ENCODE peak calls at places on chromosomes 7 and 10, in five cellular contexts. L is cardiac muscle cell, D is thoracic aorta, M is GM23248, W is PC-9. B is an unnamed sample. For H3K9me3, the result is how much of the 10 kb centered on the place peaks cover.

GRCh38 chr7:845091-845490 is 12.8 kb downstream of the SUN1 start:
- DNase-seq in L (no peak), D (no peak), M (no peak), W (no peak), B (no peak)

GRCh38 chr7:33091641-33092191 is 17.5 kb downstream of the RP9 start:
- DNase-seq in L (no peak), D (no peak), M (no peak), W (no peak), B (no peak)

GRCh38 chr7:115229401-115230083 is 307.6 kb downstream of the MDFIC start:
- DNase-seq in L (no peak), D (no peak), M (no peak), W (no peak), B (no peak)

GRCh38 chr10:83930-84530 is 34.9 kb upstream of the TUBB8 start:
- DNase-seq in L (no peak), D (no peak), M (no peak), W (no peak), B (no peak)

GRCh38 chr10:1597370-1598146 is 139.8 kb downstream of the ADARB2 start:
- DNase-seq in L (no peak), D (no peak), M (no peak), W (no peak), B (no peak)

GRCh38 chr7:27689045-27689877 is 26.6 kb upstream of the HIBADH start:
- DNase-seq in L (peak), D (no peak), M (peak), W (peak), B (no peak)

GRCh38 chr7:157909370-157909769 is 572.6 kb downstream of the DNAJB6 start:
- DNase-seq in L (no peak), D (no peak), M (no peak), W (no peak), B (no peak)

GRCh38 chr10:75407296-75407715 is 5.7 kb upstream of the ZNF503 start:
- DNase-seq in L (peak), D (no peak), M (no peak), W (no peak), B (peak)

DNA sequence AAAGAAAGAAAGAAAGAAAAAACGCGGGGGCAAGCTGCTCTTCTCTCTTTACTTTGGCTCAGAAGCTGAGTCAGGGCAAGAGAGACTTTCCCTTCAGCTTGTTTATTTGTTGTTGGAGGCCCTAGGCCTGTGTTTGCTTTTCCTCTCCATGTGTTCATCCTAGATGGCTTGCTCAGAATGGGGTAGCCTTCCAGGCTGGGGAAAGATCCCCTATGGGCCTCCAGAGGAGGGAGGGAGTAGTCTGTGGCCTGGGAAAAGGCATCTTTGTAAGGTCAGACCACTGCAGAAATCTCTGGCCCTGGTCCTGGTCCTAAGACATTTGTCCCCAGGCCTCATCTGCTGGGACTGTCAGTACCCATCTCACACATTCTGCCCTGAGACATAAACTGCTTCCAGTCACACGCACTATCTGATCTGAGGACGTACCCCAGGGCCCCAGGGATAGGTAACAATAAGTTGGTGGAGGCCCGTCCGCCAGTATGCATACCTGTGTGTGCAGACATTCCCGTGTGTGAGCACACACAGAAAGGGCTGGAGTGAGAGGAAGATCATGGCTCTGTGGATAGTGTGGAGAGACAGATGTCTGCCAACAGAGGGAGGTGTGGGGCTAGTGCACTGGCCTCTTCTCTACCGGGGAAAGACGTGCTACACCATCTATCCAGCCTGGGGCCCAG is 4.9 kb upstream of the SCD start:
- DNase-seq in L (peak), D (no peak), M (peak), W (peak), B (peak)
- H3K4me3 ChIP-seq in L (no peak), D (no peak), M (no peak), W (no peak), B (no peak)

GRCh38 chr7:129208667-129209066 is 16.2 kb upstream of the AHCYL2 start:
- DNase-seq in L (no peak), D (no peak), M (no peak), W (no peak), B (no peak)

GRCh38 chr7:129209067-129209926 is 15.5 kb upstream of the AHCYL2 start:
- DNase-seq in L (no peak), D (no peak), M (no peak), W (no peak), B (no peak)

GRCh38 chr7:129203050-129203741 is 14.8 kb downstream of the SMO start:
- DNase-seq in L (no peak), D (no peak), M (no peak), W (no peak), B (no peak)

GRCh38 chr7:129205126-129205818 is 16.8 kb downstream of the SMO start:
- DNase-seq in L (no peak), D (no peak), M (no peak), W (no peak), B (no peak)

DNA sequence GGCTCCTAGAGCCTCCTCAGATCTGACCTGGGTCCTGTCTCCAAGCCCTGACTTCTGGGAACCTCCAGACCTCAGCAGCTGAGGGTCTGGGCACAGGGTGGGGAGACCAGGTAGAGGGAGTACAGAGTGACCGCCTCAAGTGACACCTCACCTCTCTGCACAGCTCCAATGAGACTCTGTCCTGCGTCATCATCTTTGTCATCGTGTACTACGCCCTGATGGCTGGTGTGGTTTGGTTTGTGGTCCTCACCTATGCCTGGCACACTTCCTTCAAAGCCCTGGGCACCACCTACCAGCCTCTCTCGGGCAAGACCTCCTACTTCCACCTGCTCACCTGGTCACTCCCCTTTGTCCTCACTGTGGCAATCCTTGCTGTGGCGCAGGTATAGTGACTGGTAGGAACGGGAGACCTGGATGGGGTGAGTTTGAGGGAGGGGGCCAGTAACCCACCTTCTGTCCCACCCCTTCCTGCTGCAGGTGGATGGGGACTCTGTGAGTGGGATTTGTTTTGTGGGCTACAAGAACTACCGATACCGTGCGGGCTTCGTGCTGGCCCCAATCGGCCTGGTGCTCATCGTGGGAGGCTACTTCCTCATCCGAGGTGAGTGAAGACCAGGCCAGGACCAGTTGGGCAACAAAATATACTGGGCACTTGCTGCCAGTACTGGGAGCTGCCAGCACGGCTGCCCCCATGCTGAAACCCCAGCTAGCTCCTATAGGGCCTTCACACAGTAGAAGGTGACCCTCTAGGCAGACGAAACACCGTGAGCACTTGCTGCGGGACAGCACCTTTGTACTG is 17.8 kb downstream of the SMO start:
- DNase-seq in L (no peak), D (no peak), M (no peak), W (no peak), B (no peak)
- H3K9me3 ChIP-seq in L (under half), D (under half), M (under half), W (under half), B (under half)

DNA sequence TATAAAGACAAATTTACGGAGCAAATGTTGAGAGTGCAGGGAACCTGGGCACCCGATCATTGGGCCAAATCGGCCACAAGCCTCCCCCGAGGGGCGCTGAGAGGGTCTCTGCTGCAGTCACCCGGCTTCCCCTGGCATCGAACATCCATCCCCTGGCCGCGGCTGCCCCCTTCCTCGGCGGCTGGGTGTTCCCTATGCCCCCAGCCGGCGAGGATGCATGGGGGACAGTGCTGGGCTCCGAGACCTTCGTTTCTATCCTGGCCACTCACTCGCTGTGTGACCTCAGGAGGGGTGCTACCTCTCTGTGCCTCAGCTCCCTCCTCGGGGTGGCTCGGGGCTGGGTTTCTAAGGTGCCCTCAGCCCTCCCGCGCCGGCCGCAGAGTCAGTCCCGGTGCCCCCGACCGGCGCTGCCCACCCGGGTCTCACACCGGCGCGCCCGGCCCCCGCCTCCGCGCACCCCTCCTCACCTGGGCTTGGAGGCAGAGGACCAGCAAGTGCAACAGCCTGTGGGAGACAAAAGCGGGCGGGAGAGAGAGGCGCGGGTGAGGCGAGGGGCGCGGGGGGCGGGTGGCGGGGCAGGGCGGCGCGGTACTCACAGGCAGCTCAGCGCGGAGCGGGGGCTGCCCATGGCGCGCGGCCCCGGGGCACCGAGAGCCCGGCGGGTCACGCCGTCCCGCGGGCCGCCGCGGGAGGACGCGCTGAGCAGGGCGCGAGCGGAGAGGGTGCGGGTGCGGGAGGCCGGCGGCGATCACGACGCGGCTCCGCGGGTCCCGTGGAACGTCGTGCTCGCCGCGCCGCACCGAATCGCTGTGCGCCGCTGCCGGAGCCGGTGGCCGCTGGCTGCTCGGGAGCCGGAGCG is at the start of gene FGF8:
- DNase-seq in L (peak), D (no peak), M (peak), W (no peak), B (no peak)
- H3K4me3 ChIP-seq in L (peak), D (peak), M (no peak), W (no peak), B (peak)

GRCh38 chr7:145902123-145902522 is 214.5 kb upstream of the CNTNAP2 start:
- DNase-seq in L (no peak), D (no peak), M (no peak), W (no peak), B (no peak)
- H3K9me3 ChIP-seq in L (under half), D (under half), M (under half), W (under half), B (under half)

GRCh38 chr7:48667434-48667833 is 256.9 kb upstream of the CDC14C start:
- DNase-seq in L (no peak), D (no peak), M (no peak), W (no peak), B (no peak)

GRCh38 chr7:48671656-48672055 is 252.7 kb upstream of the CDC14C start:
- DNase-seq in L (no peak), D (no peak), M (no peak), W (no peak), B (no peak)
- H3K4me3 ChIP-seq in L (no peak), D (no peak), M (no peak), W (no peak), B (no peak)

DNA sequence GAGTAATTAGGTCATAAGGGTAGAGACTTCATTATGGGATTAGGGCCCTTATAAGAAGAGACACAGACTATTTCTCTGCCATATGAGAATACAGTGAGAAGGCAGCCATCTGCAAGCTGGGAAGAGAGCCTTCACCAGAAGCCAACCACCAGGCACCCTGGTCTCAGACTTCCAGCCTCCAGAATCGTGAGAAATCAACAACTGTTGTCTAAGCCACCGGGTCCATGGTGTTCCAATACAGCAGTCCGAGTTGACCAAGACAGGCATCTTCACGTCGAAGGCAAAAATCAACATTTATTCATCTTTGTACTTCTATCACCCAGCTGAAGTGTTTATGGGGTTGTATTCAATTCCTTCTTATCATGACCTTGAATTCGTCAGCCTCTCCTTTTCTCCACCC is 5.3 kb downstream of the TUBAL3 start:
- DNase-seq in L (no peak), D (no peak), M (no peak), W (no peak), B (no peak)
- H3K9me3 ChIP-seq in L (under half), D (under half), M (under half), W (under half), B (under half)

DNA sequence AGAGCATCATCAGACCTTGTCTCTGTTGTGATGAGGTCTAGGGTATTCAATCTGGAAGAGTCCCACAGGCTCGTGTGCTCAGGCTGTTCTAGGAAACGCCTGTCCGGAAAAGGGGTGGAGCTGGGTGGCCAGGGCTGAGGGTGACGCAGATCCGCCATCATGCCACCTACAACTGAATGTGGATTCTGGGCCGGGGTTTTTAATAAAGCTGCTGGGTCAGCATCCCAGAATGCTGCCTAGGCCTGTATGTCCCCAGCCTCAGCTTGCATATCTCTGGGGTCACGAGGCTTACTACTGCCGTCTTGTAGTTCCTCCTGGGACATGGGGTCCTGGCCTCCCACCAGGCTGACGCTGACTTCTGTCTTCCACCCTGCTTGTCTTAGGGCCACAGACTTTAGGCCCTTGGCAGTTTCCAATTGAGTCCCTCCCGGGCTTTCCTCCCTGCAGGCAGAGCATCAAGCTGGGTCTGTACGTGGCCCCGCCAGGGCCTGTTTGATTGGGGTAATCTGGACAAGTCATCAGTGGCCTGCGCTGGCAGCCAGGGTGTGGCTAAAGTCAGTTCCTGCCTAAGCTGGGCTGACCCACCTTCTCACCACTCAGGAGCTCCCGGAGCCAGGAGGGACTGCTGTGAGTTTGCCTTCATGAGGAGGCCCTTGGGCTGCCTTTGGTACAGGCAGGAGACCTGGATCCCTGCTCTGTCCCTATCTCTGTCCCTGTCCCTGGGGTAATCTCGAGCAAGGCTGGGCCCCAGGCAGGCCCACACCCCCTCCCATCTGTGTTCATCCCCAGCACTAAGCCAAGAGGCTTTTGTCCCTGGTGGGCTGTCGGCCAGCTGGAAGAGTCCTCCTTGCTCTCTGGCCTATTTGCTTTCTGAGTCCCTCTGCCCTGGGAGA is 79.9 kb downstream of the ZMIZ1 start:
- DNase-seq in L (no peak), D (no peak), M (peak), W (peak), B (peak)
- H3K4me3 ChIP-seq in L (no peak), D (no peak), M (peak), W (peak), B (no peak)

GRCh38 chr7:159192761-159193453 is 48.2 kb upstream of the VIPR2 start:
- DNase-seq in L (no peak), D (no peak), M (no peak), W (no peak), B (no peak)
- H3K9me3 ChIP-seq in L (under half), D (under half), M (under half), W (under half), B (under half)

GRCh38 chr10:43774234-43774769 is 125.6 kb upstream of the ZNF32 start:
- DNase-seq in L (no peak), D (no peak), M (no peak), W (no peak), B (no peak)
- H3K4me3 ChIP-seq in L (no peak), D (no peak), M (no peak), W (no peak), B (no peak)

GRCh38 chr7:153404124-153404523 is 644.6 kb downstream of the ACTR3B start:
- DNase-seq in L (no peak), D (no peak), M (no peak), W (no peak), B (no peak)
- H3K9me3 ChIP-seq in L (under half), D (under half), M (under half), W (under half), B (under half)

B was measured in right cardiac atrium.